ENCODE peak calls at places on chromosomes 2 and 18, in nine cellular contexts. T is Calu3; U is hepatocyte; X is activated CD8-positive, alpha-beta T cell treated with anti-CD3 and anti-CD28 coated beads for 36 hours; K is GM13977; V is HFF-Myc; W is epithelial cell of esophagus; N is kidney; F is AG09319. P is an unnamed sample.

GRCh38 chr2:26246818-26247217 is 2.1 kb downstream of the HADHB start:
- DNase-seq in T (no peak), U (no peak), X (peak), K (no peak), V (no peak), W (peak), N (no peak), F (no peak), P (no peak)

GRCh38 chr18:62768172-62768943 is 53.0 kb downstream of the PHLPP1 start:
- DNase-seq in T (no peak), U (no peak), X (no peak), K (no peak), V (no peak), W (no peak), N (no peak), F (no peak), P (no peak)

GRCh38 chr2:136448435-136448834 is 316.9 kb upstream of the THSD7B start:
- DNase-seq in T (no peak), U (no peak), X (no peak), K (no peak), V (no peak), W (no peak), N (no peak), F (no peak), P (no peak)

GRCh38 chr2:10083692-10084566 is 3.7 kb upstream of the CYS1 start:
- DNase-seq in T (no peak), U (peak), X (peak), K (no peak), V (no peak), W (no peak), N (no peak), F (no peak), P (peak)

GRCh38 chr2:216445489-216445888 is 33.2 kb downstream of the SMARCAL1 start:
- DNase-seq in T (no peak), U (no peak), X (no peak), K (no peak), V (no peak), W (no peak), N (no peak), F (no peak), P (no peak)

GRCh38 chr2:134375935-134376334 is 122.1 kb downstream of the MGAT5 start:
- DNase-seq in T (peak), U (peak), X (no peak), K (no peak), V (peak), W (peak), N (no peak), F (no peak), P (no peak)

GRCh38 chr18:58231930-58232329 is 187.9 kb downstream of the NEDD4L start:
- DNase-seq in T (peak), U (peak), X (no peak), K (peak), V (no peak), W (peak), N (no peak), F (no peak), P (no peak)

GRCh38 chr2:224884188-224884587 is 158.1 kb downstream of the DOCK10 start:
- DNase-seq in T (peak), U (no peak), X (no peak), K (no peak), V (no peak), W (no peak), N (no peak), F (no peak), P (no peak)

GRCh38 chr2:20148841-20149702 is 75.9 kb downstream of the SDC1 start:
- DNase-seq in T (no peak), U (no peak), X (no peak), K (no peak), V (peak), W (no peak), N (no peak), F (peak), P (no peak)

DNA sequence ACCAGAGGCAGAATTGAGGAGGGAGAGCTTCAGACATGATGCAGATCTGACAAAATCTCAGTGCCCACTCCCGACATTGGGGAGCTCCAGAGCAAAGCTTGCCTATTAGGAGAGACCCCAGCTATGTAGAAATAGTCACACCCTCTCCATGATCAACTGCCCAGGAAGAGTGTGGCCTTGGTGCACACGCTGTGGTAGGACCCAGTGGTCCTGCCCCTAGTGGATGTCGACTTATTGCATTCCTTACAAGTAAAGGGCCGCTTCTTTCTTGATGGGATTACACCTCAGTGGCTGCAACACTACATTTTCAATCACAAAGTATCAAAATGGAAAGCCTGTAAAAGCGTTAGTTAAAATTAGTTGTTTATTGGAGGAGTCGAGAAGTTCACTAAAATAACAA is 64.2 kb downstream of the VRK2 start:
- DNase-seq in T (no peak), U (no peak), X (no peak), K (no peak), V (no peak), W (no peak), N (no peak), F (no peak), P (no peak)
- TF ChIP-seq CTCF in T (no peak), U (no peak), X (no peak), K (no peak), V (peak), W (no peak), N (no peak), F (no peak), P (peak)

DNA sequence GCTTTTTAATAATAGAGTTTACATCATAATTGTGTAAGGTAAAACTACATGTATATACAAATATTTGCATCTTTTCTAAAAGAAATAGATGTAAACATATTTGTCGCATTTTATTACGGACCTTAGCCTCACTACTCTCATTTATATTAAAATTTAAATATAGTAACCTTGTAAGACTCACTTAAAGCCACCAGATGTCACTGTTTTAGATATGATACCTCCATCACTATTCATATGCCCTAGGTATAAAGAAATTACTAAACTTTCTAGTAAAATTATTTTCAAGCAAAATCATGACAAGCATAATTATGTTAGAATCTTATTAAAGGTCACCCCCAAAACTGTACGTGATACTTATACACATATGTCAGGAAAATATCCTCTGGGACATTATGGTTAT is 674.3 kb upstream of the REG3G start:
- DNase-seq in T (no peak), U (peak), X (no peak), K (no peak), V (no peak), W (peak), N (no peak), F (no peak), P (no peak)
- TF ChIP-seq CTCF in T (no peak), U (peak), X (no peak), K (no peak), V (no peak), W (no peak), N (no peak), F (no peak), P (no peak)

GRCh38 chr2:12223732-12224131 is 477.3 kb downstream of the LPIN1 start:
- DNase-seq in T (no peak), U (no peak), X (peak), K (no peak), V (no peak), W (no peak), N (no peak), F (no peak), P (no peak)

GRCh38 chr2:12231288-12231687 is 484.9 kb downstream of the LPIN1 start:
- DNase-seq in T (no peak), U (no peak), X (no peak), K (no peak), V (no peak), W (no peak), N (no peak), F (no peak), P (no peak)

GRCh38 chr2:12226653-12227052 is 480.2 kb downstream of the LPIN1 start:
- DNase-seq in T (no peak), U (no peak), X (no peak), K (no peak), V (no peak), W (no peak), N (no peak), F (no peak), P (no peak)

GRCh38 chr2:12232876-12233275 is 483.9 kb upstream of the TRIB2 start:
- DNase-seq in T (no peak), U (no peak), X (no peak), K (no peak), V (no peak), W (no peak), N (no peak), F (no peak), P (no peak)

DNA sequence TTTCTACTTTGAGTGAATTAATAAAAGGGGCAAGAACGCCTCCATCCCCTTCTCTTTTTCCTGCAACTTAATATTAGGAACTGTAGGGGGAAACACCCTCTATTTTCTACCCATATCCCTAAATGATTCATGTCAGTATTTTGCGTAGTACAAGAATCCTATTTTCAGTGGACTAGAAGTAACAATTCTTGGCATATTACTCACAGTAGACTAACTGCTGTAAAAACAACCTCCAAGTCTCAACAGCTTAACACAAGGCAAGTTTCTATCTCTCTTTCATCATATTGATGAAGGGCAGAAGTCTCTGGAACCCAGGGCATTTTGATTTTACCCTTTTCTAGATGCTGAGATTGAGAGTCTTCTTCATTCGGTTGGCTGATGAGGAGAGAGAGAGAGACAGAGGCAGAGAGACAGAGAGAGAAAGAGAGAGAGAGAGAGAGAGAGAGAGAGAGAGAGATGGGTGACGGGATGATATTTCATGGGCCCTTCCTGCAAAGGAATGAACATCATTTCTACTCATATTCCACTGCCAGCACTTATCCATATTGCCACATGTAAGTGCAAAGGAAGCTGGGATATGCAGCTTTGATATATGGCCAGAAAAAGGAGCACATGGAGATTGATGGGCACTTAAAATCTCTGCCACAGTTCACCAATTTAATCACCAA is 481.6 kb downstream of the LPIN1 start:
- DNase-seq in T (no peak), U (no peak), X (no peak), K (no peak), V (no peak), W (no peak), N (no peak), F (no peak), P (no peak)
- TF ChIP-seq CTCF in T (no peak), U (no peak), X (no peak), K (no peak), V (no peak), W (no peak), N (no peak), F (no peak), P (no peak)

GRCh38 chr2:101792208-101792607 is 94.7 kb downstream of the MAP4K4 start:
- DNase-seq in T (no peak), U (no peak), X (no peak), K (no peak), V (no peak), W (no peak), N (no peak), F (no peak), P (no peak)

GRCh38 chr2:101794141-101794540 is 96.6 kb downstream of the MAP4K4 start:
- DNase-seq in T (no peak), U (no peak), X (no peak), K (no peak), V (no peak), W (no peak), N (no peak), F (no peak), P (no peak)

GRCh38 chr2:101795033-101795432 is 97.5 kb downstream of the MAP4K4 start:
- DNase-seq in T (no peak), U (no peak), X (no peak), K (no peak), V (no peak), W (no peak), N (no peak), F (no peak), P (no peak)

GRCh38 chr2:101790856-101791255 is 93.3 kb downstream of the MAP4K4 start:
- DNase-seq in T (no peak), U (no peak), X (no peak), K (no peak), V (peak), W (no peak), N (no peak), F (peak), P (no peak)

GRCh38 chr2:101793277-101793969 is 95.9 kb downstream of the MAP4K4 start:
- DNase-seq in T (no peak), U (no peak), X (peak), K (no peak), V (no peak), W (no peak), N (no peak), F (no peak), P (no peak)
- TF ChIP-seq CTCF in T (no peak), U (peak), X (no peak), K (no peak), V (peak), W (no peak), N (no peak), F (peak), P (no peak)

GRCh38 chr18:51135795-51136194 is 61.7 kb downstream of the MEX3C start:
- DNase-seq in T (peak), U (no peak), X (no peak), K (no peak), V (no peak), W (peak), N (no peak), F (no peak), P (no peak)
- TF ChIP-seq CTCF in T (peak), U (peak), X (peak), K (peak), V (peak), W (peak), N (no peak), F (peak), P (peak)

DNA sequence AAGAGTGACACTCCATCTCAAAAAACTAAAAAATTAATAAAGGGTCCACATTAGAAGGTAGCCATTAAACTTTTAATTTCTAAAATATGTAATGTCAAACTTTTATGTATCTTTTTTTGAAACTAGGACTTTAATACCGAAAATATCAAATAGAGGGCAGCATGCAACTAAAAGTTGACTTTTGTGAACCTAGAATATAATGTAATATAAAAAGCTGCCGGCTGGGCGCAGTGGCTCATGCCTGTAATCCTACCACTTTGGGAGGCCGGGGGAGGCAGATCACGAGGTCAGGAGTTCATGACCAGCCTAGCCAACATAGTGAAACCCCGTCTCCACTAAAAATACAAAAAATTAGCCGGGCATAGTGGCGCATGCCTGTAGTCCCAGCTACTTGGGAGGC is 62.8 kb downstream of the INO80D start:
- DNase-seq in T (no peak), U (no peak), X (peak), K (no peak), V (no peak), W (no peak), N (no peak), F (no peak), P (no peak)
- TF ChIP-seq CTCF in T (no peak), U (no peak), X (no peak), K (no peak), V (no peak), W (no peak), N (peak), F (no peak), P (no peak)

DNA sequence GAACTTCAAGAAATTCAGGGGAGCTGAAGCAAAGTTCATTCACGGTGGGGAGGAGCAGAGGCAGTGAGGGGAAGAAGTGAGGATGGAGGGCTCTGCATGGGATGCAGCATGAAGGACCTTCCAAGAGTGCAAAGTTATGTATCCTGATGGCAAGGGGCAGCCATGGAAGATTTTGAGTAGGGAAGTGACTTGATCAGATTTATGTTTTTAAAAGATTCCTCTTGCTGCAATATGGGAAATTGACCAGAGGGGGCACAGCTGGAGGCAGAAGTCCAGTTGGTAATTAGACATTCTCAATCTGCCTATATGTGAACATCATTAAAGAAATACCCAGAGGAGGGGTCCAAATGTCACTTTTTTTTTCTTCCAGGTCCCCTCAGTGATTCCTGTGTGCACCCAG is 21.5 kb upstream of the ANXA4 start:
- DNase-seq in T (peak), U (no peak), X (no peak), K (no peak), V (no peak), W (no peak), N (no peak), F (no peak), P (no peak)
- TF ChIP-seq CTCF in T (no peak), U (peak), X (no peak), K (peak), V (peak), W (peak), N (no peak), F (peak), P (peak)

P was measured in GM06990.